ENCODE peak calls at places on chromosomes 11 and 22, in nine cellular contexts. L, O, A, M, Z, H, U, I and F are unnamed samples.

GRCh38 chr11:62546244-62546936 is at the start of gene AHNAK:
- DNase-seq in Z (peak), U (peak), M (peak), H (peak), O (peak), A (no peak), I (peak), L (peak), F (peak)

GRCh38 chr11:8023831-8024555 is 36.9 kb downstream of the EIF3F start:
- DNase-seq in I (no peak), L (peak), H (no peak), U (no peak), A (no peak), M (no peak), Z (peak), O (no peak), F (peak)

GRCh38 chr11:64342869-64343739 is 3.1 kb downstream of the CCDC88B start:
- DNase-seq in I (peak), U (no peak), M (peak), O (no peak), L (no peak), H (no peak), A (no peak), Z (no peak), F (no peak)

GRCh38 chr11:106989056-106989455 is 29.2 kb downstream of the GUCY1A2 start:
- DNase-seq in O (no peak), M (no peak), U (no peak), L (peak), Z (peak), I (no peak), A (no peak), H (no peak), F (no peak)

GRCh38 chr11:125376117-125376516 is 119.9 kb downstream of the FEZ1 start:
- DNase-seq in I (no peak), Z (peak), O (peak), U (no peak), A (peak), L (no peak), H (no peak), M (no peak), F (no peak)

GRCh38 chr11:102831128-102831708 is 12.2 kb downstream of the MMP3 start:
- DNase-seq in O (peak), H (peak), Z (peak), I (no peak), L (peak), A (no peak), M (peak), U (no peak), F (no peak)

GRCh38 chr11:17600316-17601205 is 53.5 kb downstream of the OTOG start:
- DNase-seq in Z (no peak), U (no peak), I (no peak), H (no peak), M (no peak), O (no peak), L (no peak), A (no peak), F (no peak)

GRCh38 chr11:68002575-68002942 is 1.3 kb downstream of the UNC93B1 start:
- DNase-seq in A (no peak), U (no peak), Z (no peak), L (no peak), H (peak), M (peak), O (no peak), I (no peak), F (no peak)

GRCh38 chr11:235180-235997 is 753 bp downstream of the SIRT3 start:
- DNase-seq in M (no peak), L (peak), I (peak), Z (peak), U (peak), O (no peak), H (no peak), A (no peak), F (no peak)

GRCh38 chr11:128512478-128513127 is 74.8 kb downstream of the ETS1 start:
- DNase-seq in H (no peak), M (peak), U (peak), O (no peak), Z (no peak), L (no peak), I (no peak), A (no peak), F (no peak)

GRCh38 chr11:88508808-88509581 is 171.5 kb upstream of the CTSC start:
- DNase-seq in A (no peak), U (no peak), H (no peak), I (no peak), L (no peak), Z (no peak), O (peak), M (peak), F (no peak)

GRCh38 chr22:48837341-48837935 is 990.2 kb downstream of the BRD1 start:
- DNase-seq in I (no peak), O (no peak), A (no peak), H (no peak), M (no peak), L (no peak), U (no peak), Z (no peak), F (no peak)